ENCODE peak calls at places on chromosomes 5 and 9, in four cellular contexts. L, S, V and Z are unnamed samples.

GRCh38 chr5:14818931-14819790 is 52.4 kb downstream of the ANKH start:
- DNase-seq in S (no peak), L (no peak), V (no peak), Z (no peak)

GRCh38 chr5:32584651-32585050 is 706 bp upstream of the SUB1 start:
- DNase-seq in L (no peak), V (no peak), S (no peak), Z (no peak)

GRCh38 chr9:134267305-134268265 is 58.7 kb upstream of the RXRA start:
- DNase-seq in V (no peak), L (peak), S (peak), Z (no peak)

GRCh38 chr9:14346826-14347407 is 33.0 kb upstream of the NFIB start:
- DNase-seq in S (no peak), L (peak), V (no peak), Z (no peak)

GRCh38 chr5:16137177-16137576 is 42.4 kb downstream of the MARCHF11 start:
- DNase-seq in V (no peak), S (no peak), L (no peak), Z (no peak)

GRCh38 chr9:137428841-137429545 is 5.8 kb downstream of the NOXA1 start:
- DNase-seq in V (no peak), S (no peak), L (no peak), Z (no peak)

GRCh38 chr5:133383580-133383939 is 228.8 kb downstream of the FSTL4 start:
- DNase-seq in S (no peak), L (no peak), V (no peak), Z (no peak)

GRCh38 chr9:75855509-75855908 is 35.0 kb upstream of the PCSK5 start:
- DNase-seq in L (no peak), V (no peak), S (peak), Z (peak)

GRCh38 chr9:20476912-20477311 is 145.4 kb downstream of the MLLT3 start:
- DNase-seq in S (peak), L (no peak), V (no peak), Z (no peak)

GRCh38 chr5:72156921-72157320 is 49.6 kb downstream of the MAP1B start:
- DNase-seq in V (no peak), L (no peak), S (no peak), Z (no peak)

GRCh38 chr9:37471942-37472679 is 6.9 kb upstream of the ZBTB5 start:
- DNase-seq in S (peak), L (no peak), V (no peak), Z (peak)

GRCh38 chr5:82107277-82107676 is 135.5 kb downstream of the ATG10 start:
- DNase-seq in S (no peak), V (no peak), L (no peak), Z (no peak)

GRCh38 chr9:126126012-126126411 is 200.6 kb upstream of the MVB12B start:
- DNase-seq in S (no peak), V (no peak), L (no peak), Z (no peak)

GRCh38 chr5:111337688-111338087 is 113.5 kb downstream of the CAMK4 start:
- DNase-seq in L (no peak), S (no peak), V (no peak), Z (no peak)

GRCh38 chr5:113153512-113154097 is 177.0 kb downstream of the DCP2 start:
- DNase-seq in L (no peak), V (no peak), S (no peak), Z (no peak)

GRCh38 chr9:116390306-116391228 is 237.0 kb downstream of the PAPPA start:
- DNase-seq in S (no peak), V (no peak), L (no peak), Z (no peak)

GRCh38 chr5:139601429-139601828 is 40.3 kb downstream of the UBE2D2 start:
- DNase-seq in L (no peak), V (no peak), S (no peak), Z (no peak)

GRCh38 chr5:53030828-53031425 is 41.8 kb downstream of the ITGA2 start:
- DNase-seq in V (no peak), L (no peak), S (no peak), Z (no peak)

GRCh38 chr5:104576677-104577076 is 1014.1 kb upstream of the NUDT12 start:
- DNase-seq in L (no peak), S (no peak), V (no peak), Z (no peak)

GRCh38 chr5:170757182-170757601 is 26.3 kb upstream of the GABRP start:
- DNase-seq in V (no peak), S (peak), L (no peak), Z (no peak)

GRCh38 chr9:98657897-98658296 is 50.8 kb downstream of the GABBR2 start:
- DNase-seq in S (no peak), L (no peak), V (no peak), Z (no peak)

GRCh38 chr5:163569284-163569683 is 63.9 kb downstream of the MAT2B start:
- DNase-seq in V (no peak), S (no peak), L (no peak), Z (no peak)

GRCh38 chr5:127804886-127805426 is 101.8 kb downstream of the CCDC192 start:
- DNase-seq in S (no peak), V (no peak), L (no peak), Z (no peak)

GRCh38 chr5:137695651-137696428 is 40.0 kb downstream of the KLHL3 start:
- DNase-seq in S (no peak), L (peak), V (no peak), Z (no peak)
- TF ChIP-seq ELF4 in S (no peak), L (no peak), V (no peak), Z (no peak)

DNA sequence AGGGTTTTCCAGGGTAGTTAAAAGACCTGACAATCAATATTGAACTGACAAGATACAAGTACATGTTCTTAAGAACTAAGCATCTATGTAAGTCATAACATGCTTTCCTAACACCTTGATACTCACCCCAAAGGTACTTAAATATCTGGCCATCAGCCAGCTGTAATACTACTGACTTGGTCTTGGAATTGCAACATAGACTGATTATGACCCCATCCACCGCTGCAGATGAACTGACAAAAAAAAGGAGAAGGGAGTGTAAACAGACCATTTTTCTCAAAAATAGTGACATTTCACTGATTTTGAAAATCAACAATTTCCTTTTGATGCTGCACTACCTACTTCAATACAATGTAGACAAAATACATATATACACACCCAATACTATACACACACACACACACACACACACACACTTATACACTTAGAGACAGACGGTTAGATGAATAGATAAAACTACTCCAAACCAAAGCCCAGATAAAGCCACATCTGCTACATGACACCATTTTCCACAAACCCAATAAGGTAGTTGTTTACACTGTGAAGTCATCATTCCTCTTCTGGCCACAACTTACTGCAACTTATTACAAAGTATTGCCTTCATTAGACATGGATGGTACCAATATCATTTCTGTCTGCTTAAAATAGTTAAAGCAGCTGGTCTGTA is 30.4 kb downstream of the ELP1 start:
- DNase-seq in V (no peak), S (no peak), L (no peak), Z (no peak)
- TF ChIP-seq ELF4 in V (peak), S (no peak), L (no peak), Z (no peak)

GRCh38 chr5:11590475-11590874 is 313.8 kb downstream of the CTNND2 start:
- DNase-seq in V (no peak), L (no peak), S (no peak), Z (no peak)

GRCh38 chr5:11584008-11584407 is 320.2 kb downstream of the CTNND2 start:
- DNase-seq in V (no peak), L (no peak), S (no peak), Z (no peak)

GRCh38 chr5:11588803-11589202 is 315.4 kb downstream of the CTNND2 start:
- DNase-seq in V (no peak), S (no peak), L (peak), Z (no peak)
- TF ChIP-seq ELF4 in V (no peak), S (no peak), L (no peak), Z (no peak)

GRCh38 chr5:60141119-60141518 is 247.6 kb upstream of the PDE4D start:
- DNase-seq in V (no peak), L (no peak), S (no peak), Z (no peak)
- TF ChIP-seq ELF4 in V (no peak), L (no peak), S (no peak), Z (no peak)

GRCh38 chr5:1874820-1875219 is 7.9 kb downstream of the IRX4 start:
- DNase-seq in V (no peak), S (no peak), L (no peak), Z (peak)
- TF ChIP-seq ELF4 in V (no peak), S (no peak), L (no peak), Z (no peak)

DNA sequence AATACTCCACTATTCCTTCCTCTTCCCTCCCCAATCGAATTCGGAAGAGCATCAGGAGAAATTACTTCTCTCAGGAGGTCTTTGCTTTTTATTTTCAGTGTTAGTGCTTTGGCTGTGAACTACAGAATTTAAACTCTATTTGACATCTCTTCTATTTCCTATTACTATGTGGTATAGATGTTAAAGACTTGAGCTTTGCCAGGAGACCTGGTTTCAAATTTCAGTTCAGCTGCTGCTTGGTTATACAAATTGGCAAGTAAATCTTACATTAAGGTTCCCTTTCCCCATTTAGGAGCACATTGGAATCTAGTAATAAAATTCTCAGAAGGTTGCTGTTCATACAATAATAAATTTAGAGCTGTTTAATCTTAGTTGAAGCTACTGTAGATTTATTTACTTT is 13.1 kb downstream of the UHRF2 start:
- DNase-seq in V (no peak), L (no peak), S (no peak), Z (no peak)
- TF ChIP-seq ELF4 in V (no peak), L (no peak), S (no peak), Z (no peak)

GRCh38 chr9:4293293-4293931 is 6.5 kb downstream of the GLIS3 start:
- DNase-seq in S (no peak), L (no peak), V (no peak), Z (no peak)
- TF ChIP-seq ELF4 in S (no peak), L (no peak), V (no peak), Z (no peak)

GRCh38 chr5:126745259-126745992 is 31.5 kb upstream of the LMNB1 start:
- DNase-seq in L (no peak), S (no peak), V (no peak), Z (no peak)
- TF ChIP-seq ELF4 in L (no peak), S (no peak), V (no peak), Z (no peak)

DNA sequence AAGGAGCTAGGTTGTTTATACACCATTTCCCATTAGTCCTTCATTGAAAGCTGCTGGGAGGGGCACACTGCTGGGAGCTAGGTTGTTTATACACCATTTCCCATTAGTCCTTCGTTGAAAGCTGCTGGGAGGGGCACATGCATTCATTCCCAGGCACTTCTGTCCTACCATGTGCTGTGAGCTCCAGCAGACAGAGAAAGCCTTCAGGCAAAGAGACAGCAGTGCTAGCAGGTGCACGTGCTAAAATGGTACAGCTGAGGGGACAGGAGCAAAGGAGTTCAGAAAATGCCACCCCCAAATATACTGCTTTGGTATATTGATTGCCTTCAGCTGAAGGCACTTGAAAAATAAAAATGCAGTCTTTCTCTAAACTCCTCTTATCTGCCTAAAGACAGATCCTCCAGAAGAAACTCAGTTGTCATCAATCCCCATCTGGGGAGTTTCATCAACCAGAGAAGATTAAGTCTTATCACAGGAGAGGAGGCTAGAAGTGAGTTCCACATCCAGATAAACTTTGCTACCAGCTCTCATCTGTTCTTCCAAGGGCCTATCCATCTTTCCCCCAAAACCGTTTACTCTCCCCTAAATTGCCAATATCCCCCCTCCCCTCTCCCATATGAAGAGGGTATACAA is 27.7 kb upstream of the DAPK1 start:
- DNase-seq in L (no peak), S (no peak), V (no peak), Z (no peak)
- TF ChIP-seq ELF4 in L (no peak), S (no peak), V (no peak), Z (no peak)